ENCODE peak calls at places on chromosomes 4 and X, in four cellular contexts. K, G, H and W are unnamed samples.
A peak's percentile ranks its signal among the peaks of the same experiment; 100 is the strongest.

GRCh38 chr4:69095301-69095731 is 958 bp upstream of the UGT2B7 start:
- DNase-seq in G (no peak), K (no peak), H (peak; percentile 90), W (peak; percentile 29)

GRCh38 chr4:132334081-132334480 is 815.0 kb upstream of the PCDH10 start:
- DNase-seq in G (no peak), H (no peak), K (no peak), W (no peak)

GRCh38 chrX:56789518-56790070 is 60.6 kb downstream of the NBDY start:
- DNase-seq in K (peak; percentile 0), H (no peak), G (no peak), W (no peak)

GRCh38 chrX:72526534-72527508 is 45.8 kb downstream of the HDAC8 start:
- DNase-seq in G (no peak), K (no peak), H (peak; percentile 62), W (no peak)

GRCh38 chrX:41452972-41453371 is 5.8 kb downstream of the NYX start:
- DNase-seq in H (no peak), K (no peak), G (no peak), W (no peak)

GRCh38 chrX:38458071-38458470 is 103.3 kb upstream of the TSPAN7 start:
- DNase-seq in K (no peak), H (no peak), G (no peak), W (peak; percentile 6)

GRCh38 chr4:37890501-37891220 is at the start of gene TBC1D1:
- DNase-seq in K (peak; percentile 48), G (no peak), H (no peak), W (peak; percentile 16)

GRCh38 chr4:138405934-138406567 is 163.9 kb upstream of the SLC7A11 start:
- DNase-seq in H (no peak), K (no peak), G (no peak), W (no peak)

GRCh38 chrX:29530520-29530919 is 684.8 kb upstream of the MAGEB2 start:
- DNase-seq in H (no peak), K (no peak), G (no peak), W (no peak)

GRCh38 chr4:100146756-100147155 is 43.5 kb downstream of the DDIT4L start:
- DNase-seq in H (no peak), K (no peak), G (no peak), W (no peak)

GRCh38 chrX:63258144-63258543 is 93.0 kb downstream of the SPIN4 start:
- DNase-seq in K (no peak), G (no peak), H (no peak), W (no peak)

GRCh38 chr4:30948653-30949052 is 228.5 kb downstream of the PCDH7 start:
- DNase-seq in G (no peak), H (peak; percentile 29), K (no peak), W (no peak)

GRCh38 chr4:15958562-15958961 is 4.4 kb downstream of the FGFBP2 start:
- DNase-seq in G (no peak), H (no peak), K (no peak), W (no peak)

GRCh38 chr4:75327804-75328512 is 186.2 kb downstream of the RCHY1 start:
- DNase-seq in K (peak; percentile 67), G (peak; percentile 12), H (no peak), W (no peak)

GRCh38 chr4:37847311-37847710 is 20.8 kb downstream of the PGM2 start:
- DNase-seq in H (no peak), G (no peak), K (no peak), W (no peak)

GRCh38 chr4:107824367-107825071 is at the start of gene SGMS2:
- DNase-seq in K (peak; percentile 69), H (peak; percentile 91), G (peak; percentile 92), W (peak; percentile 86)

GRCh38 chr4:88533937-88534750 is 10.6 kb upstream of the PYURF start:
- DNase-seq in K (no peak), H (peak; percentile 83), G (no peak), W (peak; percentile 57)

GRCh38 chr4:10664408-10664807 is 20.2 kb downstream of the CLNK start:
- DNase-seq in K (no peak), G (peak; percentile 60), H (peak; percentile 92), W (no peak)

GRCh38 chr4:142474398-142475087 is 371.6 kb downstream of the INPP4B start:
- DNase-seq in G (no peak), H (no peak), K (no peak), W (no peak)

GRCh38 chr4:8874896-8875680 is 3.4 kb upstream of the HMX1 start:
- DNase-seq in K (no peak), H (no peak), G (no peak), W (no peak)

GRCh38 chr4:48483006-48483776 is at the start of gene SLC10A4:
- DNase-seq in G (no peak), H (no peak), K (peak; percentile 73), W (peak; percentile 52)

GRCh38 chr4:181685911-181686310 is 557.3 kb upstream of the TENM3 start:
- DNase-seq in G (no peak), H (no peak), K (no peak), W (no peak)

GRCh38 chr4:6087669-6088068 is 69.4 kb upstream of the C4orf50 start:
- DNase-seq in G (no peak), K (peak; percentile 79), H (peak; percentile 3), W (peak; percentile 55)

GRCh38 chrX:129981752-129982299 is 609 bp upstream of the BCORL1 start:
- DNase-seq in H (no peak), G (no peak), K (no peak), W (no peak)

GRCh38 chrX:97021680-97022079 is 138.0 kb downstream of the RPA4 start:
- DNase-seq in H (peak; percentile 68), G (no peak), K (no peak), W (peak; percentile 68)

GRCh38 chr4:9996319-9997110 is 24.8 kb downstream of the SLC2A9 start:
- DNase-seq in G (no peak), K (no peak), H (peak; percentile 36), W (no peak)

DNA sequence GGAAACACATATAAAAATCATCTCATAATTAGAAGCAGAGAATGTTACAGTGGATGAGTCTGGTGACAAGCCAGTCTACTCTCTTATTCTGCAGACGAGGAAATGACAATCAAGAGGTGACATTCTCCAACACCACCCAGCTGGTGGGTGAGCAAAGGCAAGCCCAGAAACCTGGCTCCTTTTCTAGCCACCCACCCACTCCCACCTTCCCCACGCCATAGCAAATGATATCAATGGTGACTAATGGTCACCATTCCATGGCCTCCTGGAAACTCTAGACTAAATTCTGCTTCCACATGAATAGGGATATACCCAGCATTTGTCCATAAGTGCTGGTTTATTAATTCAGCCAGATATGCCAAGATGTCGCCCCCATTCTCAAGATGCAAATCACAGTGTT is 10.7 kb downstream of the SEL1L3 start:
- DNase-seq in G (no peak), K (no peak), H (no peak), W (no peak)
- H3K4me1 ChIP-seq in G (no peaks in the 10 kb centered on the region), K (peaks cover 2% of the 10 kb centered on the region), H (peaks cover 19% of the 10 kb centered on the region), W (peaks cover 5% of the 10 kb centered on the region)

GRCh38 chrX:48468693-48469691 is 1.1 kb downstream of the SLC38A5 start:
- DNase-seq in K (peak; percentile 27), G (no peak), H (no peak), W (peak; percentile 53)
- TF ChIP-seq CTCF in K (peak; percentile 49), G (no peak), H (peak; percentile 8), W (peak; percentile 66)

GRCh38 chr4:139749313-139749712 is 83.7 kb downstream of the MGST2 start:
- DNase-seq in G (no peak), H (peak; percentile 32), K (no peak), W (no peak)

GRCh38 chr4:139754913-139755312 is 89.3 kb downstream of the MGST2 start:
- DNase-seq in G (no peak), K (no peak), H (no peak), W (no peak)

GRCh38 chr4:139756391-139757180 is 91.0 kb downstream of the MGST2 start:
- DNase-seq in K (no peak), H (no peak), G (no peak), W (no peak)

GRCh38 chr4:139750099-139750498 is 84.5 kb downstream of the MGST2 start:
- DNase-seq in H (no peak), G (no peak), K (no peak), W (no peak)

DNA sequence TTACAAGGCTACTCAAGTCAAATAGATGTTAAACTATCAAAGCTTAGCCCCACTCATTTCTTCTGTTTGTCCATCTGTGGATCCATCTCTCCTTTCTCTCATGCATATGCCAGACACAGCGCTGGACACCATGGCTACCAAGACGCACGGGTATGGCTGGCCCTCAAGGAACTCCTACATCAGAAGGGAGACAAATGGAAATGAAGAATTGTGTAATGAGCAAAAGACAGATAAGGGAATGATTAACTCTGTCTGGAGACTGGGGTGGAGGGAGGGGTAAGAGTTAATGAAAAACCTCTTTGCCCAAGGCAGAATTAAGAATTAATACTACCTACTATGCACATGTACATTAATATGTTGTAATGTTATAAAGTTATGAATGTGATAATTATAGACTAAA is 88.1 kb downstream of the MGST2 start:
- DNase-seq in H (no peak), G (no peak), K (no peak), W (no peak)
- H3K27ac ChIP-seq in H (no peak overlapping the region), G (no peak overlapping the region), K (no peak overlapping the region), W (no peak overlapping the region)

DNA sequence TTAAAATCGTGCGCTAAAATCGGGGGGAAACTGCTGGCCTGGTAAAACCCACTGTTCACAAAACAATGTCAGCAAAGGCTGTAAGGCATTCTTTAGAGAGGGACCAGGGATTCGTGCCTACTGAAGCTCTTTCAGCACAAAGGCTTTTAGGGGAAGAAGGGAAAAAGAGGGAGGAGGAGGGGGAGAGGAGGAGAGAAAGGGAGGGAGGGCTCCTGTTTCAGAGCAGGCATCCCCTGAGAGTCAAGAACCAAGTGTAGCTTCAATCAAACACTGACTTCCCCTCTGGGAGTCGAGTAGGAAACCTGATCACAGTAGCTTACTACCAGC is 9.5 kb downstream of the BCOR start:
- DNase-seq in G (no peak), K (peak; percentile 76), H (no peak), W (peak; percentile 41)
- H3K4me1 ChIP-seq in G (peaks cover 72% of the 10 kb centered on the region), K (peaks cover 91% of the 10 kb centered on the region), H (peaks cover 14% of the 10 kb centered on the region), W (peaks cover 61% of the 10 kb centered on the region)

DNA sequence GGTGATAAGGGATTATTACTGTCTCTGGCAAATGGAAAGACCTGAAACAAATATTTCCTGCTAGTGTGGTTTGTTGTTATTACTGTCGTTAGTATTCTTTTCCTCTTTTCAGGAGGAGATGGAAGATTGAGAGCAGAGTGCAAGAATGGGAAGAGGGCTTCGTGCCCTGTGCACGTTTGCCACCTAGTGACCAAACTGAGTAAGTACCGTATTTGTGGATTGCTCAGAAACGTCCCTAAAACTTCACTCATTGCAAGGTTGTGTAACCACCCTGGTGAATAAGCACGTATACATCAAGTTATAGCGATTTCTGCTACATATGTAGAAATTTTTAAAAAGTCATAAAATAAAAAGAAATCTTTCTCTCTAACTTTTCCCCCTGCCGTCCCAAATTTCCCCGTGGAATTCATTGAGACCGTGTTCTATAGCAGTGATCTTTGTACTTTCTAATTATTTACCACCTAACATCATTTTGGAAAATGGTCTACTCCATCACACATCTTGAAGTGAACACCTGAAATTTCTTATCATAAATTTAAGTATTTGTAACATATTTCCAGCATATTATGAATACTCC is 24.3 kb downstream of the LINC00632 start:
- DNase-seq in K (peak; percentile 54), H (peak; percentile 11), G (no peak), W (peak; percentile 63)
- TF ChIP-seq CTCF in K (peak; percentile 79), H (peak; percentile 59), G (peak; percentile 53), W (peak; percentile 76)